ENCODE peak calls at places on chromosomes 16 and 17, in four cellular contexts. J is adipocyte, B is A549, G is AG10803. T is an unnamed sample.

GRCh38 chr17:43398724-43399595 is at the start of gene ARL4D:
- DNase-seq in G (peak; percentile 72), B (peak; percentile 85), J (peak; percentile 95), T (peak; percentile 96)

GRCh38 chr16:49250689-49251088 is 30.9 kb downstream of the CBLN1 start:
- DNase-seq in J (no peak), B (no peak), G (no peak), T (no peak)

GRCh38 chr17:78925234-78925633 is at the start of gene TIMP2:
- DNase-seq in J (peak; percentile 92), G (peak; percentile 83), B (peak; percentile 87), T (peak; percentile 81)

GRCh38 chr17:410674-411401 is 58.2 kb upstream of the RPH3AL start:
- DNase-seq in G (peak; percentile 36), B (no peak), J (peak; percentile 19), T (peak; percentile 14)

GRCh38 chr17:1529863-1530262 is 13.5 kb upstream of the INPP5K start:
- DNase-seq in G (peak; percentile 4), J (no peak), B (no peak), T (no peak)

GRCh38 chr17:21058098-21058893 is 15.5 kb upstream of the USP22 start:
- DNase-seq in G (peak; percentile 34), B (no peak), J (peak; percentile 51), T (no peak)

GRCh38 chr16:13421726-13422125 is 498.2 kb upstream of the ERCC4 start:
- DNase-seq in G (peak; percentile 61), B (no peak), J (no peak), T (no peak)

GRCh38 chr16:70380205-70380918 is 33.7 kb downstream of the DDX19A start:
- DNase-seq in G (peak; percentile 91), B (peak; percentile 23), J (peak; percentile 91), T (peak; percentile 51)

GRCh38 chr16:81817789-81818304 is 38.8 kb downstream of the PLCG2 start:
- DNase-seq in G (no peak), B (no peak), J (no peak), T (no peak)

DNA sequence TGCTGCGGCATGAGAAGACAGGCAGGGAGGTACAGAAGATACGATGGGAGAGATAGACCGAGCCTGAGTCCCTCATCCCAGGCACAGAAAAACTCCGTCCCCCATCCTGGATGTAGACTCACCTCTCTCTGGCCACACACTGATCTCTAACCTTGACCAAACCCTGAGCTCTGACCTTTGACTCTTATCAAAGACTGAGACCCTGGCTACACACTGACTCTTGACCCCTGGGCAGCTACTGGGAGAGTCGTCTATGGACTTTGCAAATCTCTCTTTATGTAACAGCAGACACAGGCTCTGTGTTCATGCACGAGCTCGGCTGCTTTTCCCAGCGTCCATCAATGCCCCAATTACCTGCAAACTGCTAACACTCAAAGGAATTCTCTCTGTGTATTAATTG is 179.3 kb upstream of the NLRP1 start:
- DNase-seq in G (no peak), B (no peak), J (no peak), T (no peak)
- H3K4me3 ChIP-seq in G (no peak overlapping the region), B (no peak overlapping the region), J (no peak overlapping the region), T (no peak overlapping the region)

GRCh38 chr16:55756963-55757362 is 75.9 kb downstream of the CES1 start:
- DNase-seq in J (no peak), B (no peak), G (no peak), T (no peak)

GRCh38 chr16:55765161-55765560 is 67.7 kb downstream of the CES1 start:
- DNase-seq in J (no peak), B (no peak), G (no peak), T (no peak)

GRCh38 chr16:55759983-55760664 is 72.8 kb downstream of the CES1 start:
- DNase-seq in J (no peak), B (no peak), G (no peak), T (no peak)

DNA sequence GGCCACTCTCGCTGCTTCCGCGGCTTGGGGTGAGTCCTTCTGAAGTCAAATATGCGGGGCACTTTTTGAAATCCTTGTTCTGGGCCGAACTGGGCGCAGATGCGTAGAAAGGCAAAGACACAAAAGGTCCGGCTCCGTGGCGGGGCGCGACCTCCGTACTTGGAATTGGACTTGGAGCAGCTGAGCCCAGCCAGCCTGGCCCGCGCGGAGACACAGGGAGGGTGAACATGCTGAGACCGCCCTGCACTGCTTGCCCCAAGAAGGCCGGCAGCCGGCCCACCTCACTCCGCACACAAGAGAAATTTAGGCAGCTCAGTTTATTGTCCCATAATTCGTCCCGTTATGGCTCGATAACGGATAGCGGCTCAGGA is 72.2 kb downstream of the CES1 start:
- DNase-seq in B (no peak), G (no peak), J (no peak), T (no peak)
- H3K4me3 ChIP-seq in B (no peak overlapping the region), G (no peak overlapping the region), J (peak overlapping the region; percentile 50), T (no peak overlapping the region)

DNA sequence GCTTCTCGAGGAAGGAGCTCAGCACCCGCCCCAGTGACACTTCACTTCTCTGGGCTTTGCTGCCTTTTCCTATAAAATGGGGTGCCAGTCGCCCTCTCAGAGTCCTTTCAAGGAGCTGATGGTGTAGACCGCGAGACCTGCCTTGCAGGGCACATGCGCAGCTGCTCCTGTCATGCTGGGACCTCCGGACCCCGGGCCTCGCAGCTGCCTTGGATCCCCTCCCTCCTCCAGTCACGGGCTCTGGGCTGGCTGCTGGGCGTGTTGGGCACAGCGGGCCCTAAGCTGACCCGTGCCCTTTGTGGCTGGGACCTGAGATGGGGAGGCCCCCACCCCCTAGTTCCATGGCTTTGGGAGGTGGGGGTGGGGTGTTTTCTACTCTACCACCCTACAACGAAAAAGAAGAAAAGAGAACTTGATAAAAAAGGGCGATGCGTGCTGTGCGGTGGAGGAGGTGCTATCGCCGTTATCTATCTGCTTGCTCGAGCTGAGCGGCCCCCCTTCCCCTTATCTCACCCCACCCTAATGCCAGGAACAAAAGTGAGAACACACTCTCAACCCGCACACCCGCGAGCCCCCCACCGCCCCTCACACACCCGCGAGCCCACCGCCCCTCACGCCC is 14.5 kb downstream of the ZFPM1 start:
- DNase-seq in B (no peak), J (no peak), G (no peak), T (no peak)
- H3K4me3 ChIP-seq in B (no peak overlapping the region), J (no peak overlapping the region), G (no peak overlapping the region), T (no peak overlapping the region)

GRCh38 chr16:71564377-71564967 is 12.4 kb downstream of the TAT start:
- DNase-seq in G (no peak), B (no peak), J (no peak), T (no peak)

GRCh38 chr16:71567931-71568330 is 9.0 kb downstream of the TAT start:
- DNase-seq in J (no peak), B (no peak), G (no peak), T (no peak)

GRCh38 chr16:71568541-71568940 is 8.4 kb downstream of the TAT start:
- DNase-seq in G (no peak), J (no peak), B (no peak), T (peak; percentile 79)

GRCh38 chr16:71562552-71562951 is 14.3 kb downstream of the TAT start:
- DNase-seq in J (no peak), B (no peak), G (no peak), T (no peak)

GRCh38 chr16:71565812-71566700 is 10.8 kb downstream of the TAT start:
- DNase-seq in B (no peak), G (no peak), J (no peak), T (no peak)
- H3K4me3 ChIP-seq in B (peak overlapping the region; percentile 56), G (no peak overlapping the region), J (peak overlapping the region; percentile 83), T (no peak overlapping the region)

GRCh38 chr16:20995711-20996110 is 95.1 kb downstream of the LYRM1 start:
- DNase-seq in G (no peak), B (no peak), J (no peak), T (no peak)
- H3K4me3 ChIP-seq in G (no peak overlapping the region), B (no peak overlapping the region), J (no peak overlapping the region), T (no peak overlapping the region)

DNA sequence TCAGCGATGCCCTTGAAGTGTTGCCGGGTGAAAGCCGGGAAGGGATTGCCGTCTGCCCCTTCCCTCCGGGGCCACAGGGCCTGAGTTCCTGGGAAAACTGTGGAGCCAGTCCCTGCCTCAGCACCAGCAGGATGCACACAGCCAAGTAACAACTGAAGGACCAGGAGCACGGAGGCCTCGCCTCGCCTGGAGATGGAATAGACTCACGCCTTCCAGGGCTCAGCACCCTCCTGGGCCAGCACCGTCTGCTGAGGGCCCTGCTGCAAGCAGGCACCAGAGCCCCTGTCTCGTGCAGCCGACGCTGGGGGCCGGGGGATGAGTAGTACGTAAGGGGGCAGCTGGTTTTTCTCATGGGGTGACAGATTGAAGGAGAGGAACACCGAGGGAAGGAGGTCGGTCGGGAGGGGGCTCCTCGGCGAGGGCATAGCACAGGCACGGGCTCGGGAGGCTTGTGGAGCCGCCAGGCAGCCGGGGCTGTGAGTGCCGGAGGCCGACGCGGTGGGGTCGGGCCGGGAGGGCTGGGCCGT is 6.4 kb downstream of the CBFA2T3 start:
- DNase-seq in B (no peak), G (no peak), J (no peak), T (no peak)
- H3K4me3 ChIP-seq in B (no peak overlapping the region), G (no peak overlapping the region), J (no peak overlapping the region), T (no peak overlapping the region)

T was measured in thyroid gland.